ENCODE peak calls at places on chromosome 7, in nine cellular contexts. S, F, X, P, B, G, C, U and I are unnamed samples.

GRCh38 chr7:37495574-37496184 is 47.0 kb upstream of the ELMO1 start:
- DNase-seq in S (peak), F (peak), X (no peak), P (peak), B (peak), G (no peak), C (peak), U (peak), I (no peak)

GRCh38 chr7:150990416-150991186 is at the start of gene NOS3:
- DNase-seq in S (no peak), F (no peak), X (no peak), P (no peak), B (no peak), G (no peak), C (no peak), U (no peak), I (no peak)

GRCh38 chr7:13109201-13109600 is 421.8 kb downstream of the ARL4A start:
- DNase-seq in S (no peak), F (no peak), X (no peak), P (no peak), B (no peak), G (no peak), C (no peak), U (no peak), I (no peak)

GRCh38 chr7:27992755-27993478 is 187.7 kb downstream of the JAZF1 start:
- DNase-seq in S (no peak), F (no peak), X (no peak), P (no peak), B (no peak), G (no peak), C (no peak), U (no peak), I (no peak)

GRCh38 chr7:34748244-34749039 is 90.4 kb downstream of the NPSR1 start:
- DNase-seq in S (peak), F (peak), X (no peak), P (no peak), B (no peak), G (no peak), C (no peak), U (no peak), I (no peak)

GRCh38 chr7:291302-292092 is 1.5 kb downstream of the FOXL3 start:
- DNase-seq in S (no peak), F (no peak), X (no peak), P (no peak), B (no peak), G (no peak), C (no peak), U (no peak), I (no peak)

GRCh38 chr7:142463401-142463850 is 205.6 kb upstream of the PRSS58 start:
- DNase-seq in S (peak), F (no peak), X (peak), P (no peak), B (no peak), G (no peak), C (no peak), U (peak), I (no peak)

GRCh38 chr7:33075818-33076483 is 13.4 kb upstream of the NT5C3A start:
- DNase-seq in S (no peak), F (no peak), X (no peak), P (no peak), B (no peak), G (no peak), C (no peak), U (no peak), I (no peak)

GRCh38 chr7:52962402-52962801 is 73.0 kb upstream of the POM121L12 start:
- DNase-seq in S (no peak), F (no peak), X (no peak), P (no peak), B (no peak), G (no peak), C (no peak), U (no peak), I (no peak)